ENCODE peak calls at places on chromosomes 13 and 19, in ten cellular contexts. One of them, this sample, is unnamed.

GRCh38 chr19:29188289-29188688 is 24.7 kb downstream of the UQCRFS1 start:
- DNase-seq in IMR-90: no peak
- DNase-seq in heart left ventricle: no peak
- DNase-seq in neural progenitor cell: no peak
- DNase-seq in GM23338: no peak
- DNase-seq in upper lobe of right lung: no peak
- DNase-seq in breast epithelium: no peak
- DNase-seq in brain microvascular endothelial cell: no peak
- DNase-seq in CD8-positive, alpha-beta T cell: no peak
- DNase-seq in tibial artery: no peak
- DNase-seq in this sample: no peak

GRCh38 chr19:34974631-34975030 is 10.6 kb upstream of the ZNF792 start:
- DNase-seq in CD8-positive, alpha-beta T cell: no peak
- DNase-seq in breast epithelium: no peak
- DNase-seq in upper lobe of right lung: no peak
- DNase-seq in IMR-90: no peak
- DNase-seq in neural progenitor cell: no peak
- DNase-seq in tibial artery: no peak
- DNase-seq in brain microvascular endothelial cell: no peak
- DNase-seq in heart left ventricle: no peak
- DNase-seq in GM23338: no peak
- DNase-seq in this sample: no peak

GRCh38 chr19:53878786-53879144 is 3.2 kb upstream of the PRKCG start:
- DNase-seq in tibial artery: no peak
- DNase-seq in heart left ventricle: no peak
- DNase-seq in brain microvascular endothelial cell: peak
- DNase-seq in neural progenitor cell: no peak
- DNase-seq in upper lobe of right lung: no peak
- DNase-seq in GM23338: no peak
- DNase-seq in IMR-90: no peak
- DNase-seq in CD8-positive, alpha-beta T cell: no peak
- DNase-seq in breast epithelium: no peak
- DNase-seq in this sample: no peak

GRCh38 chr13:51625555-51626345 is 41.5 kb downstream of the WDFY2 start:
- DNase-seq in upper lobe of right lung: no peak
- DNase-seq in neural progenitor cell: no peak
- DNase-seq in GM23338: no peak
- DNase-seq in heart left ventricle: peak
- DNase-seq in breast epithelium: no peak
- DNase-seq in CD8-positive, alpha-beta T cell: no peak
- DNase-seq in IMR-90: no peak
- DNase-seq in tibial artery: no peak
- DNase-seq in brain microvascular endothelial cell: no peak
- DNase-seq in this sample: peak

GRCh38 chr19:5017235-5017634 is 48.3 kb downstream of the KDM4B start:
- DNase-seq in tibial artery: no peak
- DNase-seq in upper lobe of right lung: no peak
- DNase-seq in heart left ventricle: no peak
- DNase-seq in GM23338: no peak
- DNase-seq in breast epithelium: no peak
- DNase-seq in brain microvascular endothelial cell: no peak
- DNase-seq in neural progenitor cell: no peak
- DNase-seq in CD8-positive, alpha-beta T cell: no peak
- DNase-seq in IMR-90: no peak
- DNase-seq in this sample: peak

GRCh38 chr13:41694902-41695301 is 237.6 kb downstream of the RGCC start:
- DNase-seq in breast epithelium: no peak
- DNase-seq in heart left ventricle: peak
- DNase-seq in CD8-positive, alpha-beta T cell: no peak
- DNase-seq in neural progenitor cell: no peak
- DNase-seq in GM23338: no peak
- DNase-seq in IMR-90: peak
- DNase-seq in upper lobe of right lung: no peak
- DNase-seq in brain microvascular endothelial cell: peak
- DNase-seq in tibial artery: peak
- DNase-seq in this sample: peak

GRCh38 chr13:109734002-109734785 is 52.2 kb downstream of the IRS2 start:
- DNase-seq in IMR-90: no peak
- DNase-seq in upper lobe of right lung: peak
- DNase-seq in tibial artery: no peak
- DNase-seq in heart left ventricle: no peak
- DNase-seq in brain microvascular endothelial cell: no peak
- DNase-seq in neural progenitor cell: no peak
- DNase-seq in GM23338: no peak
- DNase-seq in CD8-positive, alpha-beta T cell: no peak
- DNase-seq in breast epithelium: no peak
- DNase-seq in this sample: no peak

GRCh38 chr13:113350065-113350937 is 13.6 kb downstream of the GRTP1 start:
- DNase-seq in brain microvascular endothelial cell: no peak
- DNase-seq in breast epithelium: no peak
- DNase-seq in heart left ventricle: no peak
- DNase-seq in neural progenitor cell: peak
- DNase-seq in IMR-90: no peak
- DNase-seq in CD8-positive, alpha-beta T cell: no peak
- DNase-seq in tibial artery: no peak
- DNase-seq in upper lobe of right lung: no peak
- DNase-seq in GM23338: no peak
- DNase-seq in this sample: no peak

GRCh38 chr19:43594710-43595604 is 977 bp downstream of the IRGQ start:
- DNase-seq in upper lobe of right lung: peak
- DNase-seq in IMR-90: peak
- DNase-seq in neural progenitor cell: peak
- DNase-seq in brain microvascular endothelial cell: peak
- DNase-seq in CD8-positive, alpha-beta T cell: peak
- DNase-seq in breast epithelium: no peak
- DNase-seq in heart left ventricle: no peak
- DNase-seq in GM23338: peak
- DNase-seq in tibial artery: no peak
- DNase-seq in this sample: peak

GRCh38 chr19:43595605-43595998 is 332 bp downstream of the IRGQ start:
- DNase-seq in GM23338: no peak
- DNase-seq in CD8-positive, alpha-beta T cell: no peak
- DNase-seq in breast epithelium: peak
- DNase-seq in upper lobe of right lung: no peak
- DNase-seq in neural progenitor cell: peak
- DNase-seq in tibial artery: no peak
- DNase-seq in brain microvascular endothelial cell: no peak
- DNase-seq in heart left ventricle: no peak
- DNase-seq in IMR-90: no peak
- DNase-seq in this sample: no peak

GRCh38 chr19:43592800-43593350 is 3.1 kb downstream of the IRGQ start:
- DNase-seq in brain microvascular endothelial cell: no peak
- DNase-seq in CD8-positive, alpha-beta T cell: no peak
- DNase-seq in heart left ventricle: no peak
- DNase-seq in neural progenitor cell: no peak
- DNase-seq in IMR-90: no peak
- DNase-seq in GM23338: no peak
- DNase-seq in upper lobe of right lung: no peak
- DNase-seq in tibial artery: no peak
- DNase-seq in breast epithelium: no peak
- DNase-seq in this sample: no peak

GRCh38 chr19:43595999-43596841 is at the start of the genes IRGQ and ZNF576:
- DNase-seq in GM23338: peak
- DNase-seq in IMR-90: peak
- DNase-seq in neural progenitor cell: peak
- DNase-seq in brain microvascular endothelial cell: peak
- DNase-seq in heart left ventricle: peak
- DNase-seq in upper lobe of right lung: peak
- DNase-seq in tibial artery: peak
- DNase-seq in CD8-positive, alpha-beta T cell: peak
- DNase-seq in breast epithelium: peak
- DNase-seq in this sample: peak

DNA sequence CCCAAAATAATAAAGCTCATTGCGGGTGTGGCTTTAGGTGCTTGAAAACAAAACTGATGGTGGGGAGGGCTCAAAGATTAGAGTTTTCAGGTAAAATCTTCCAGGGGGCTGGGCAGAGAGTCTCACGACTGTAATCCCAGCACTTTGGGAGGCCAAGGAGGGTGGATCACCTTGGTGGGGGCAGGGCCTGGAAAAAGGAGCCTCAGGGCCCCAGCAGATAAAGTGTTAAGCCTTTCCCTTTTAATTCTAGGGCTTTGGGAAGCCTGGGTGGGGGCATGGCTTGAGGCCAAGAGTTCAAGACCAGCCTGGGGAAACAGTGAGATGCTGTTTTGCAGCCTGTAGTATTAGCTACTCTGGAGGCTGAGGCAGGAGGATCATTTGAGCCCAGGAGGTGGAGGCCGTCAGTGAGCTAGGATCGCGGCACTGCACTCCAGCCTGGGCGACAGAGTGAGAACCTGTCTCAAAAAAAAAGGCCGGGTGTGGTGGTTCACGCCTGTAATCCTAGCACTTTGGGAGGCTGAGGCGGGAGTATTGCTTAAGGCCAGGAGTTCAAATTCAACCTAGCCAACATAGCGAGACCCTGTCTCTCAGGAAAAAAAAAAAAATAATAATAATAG is 1.7 kb downstream of the IRGQ start:
- DNase-seq in heart left ventricle: no peak
- DNase-seq in brain microvascular endothelial cell: no peak
- DNase-seq in tibial artery: no peak
- DNase-seq in CD8-positive, alpha-beta T cell: no peak
- DNase-seq in upper lobe of right lung: no peak
- DNase-seq in GM23338: no peak
- DNase-seq in breast epithelium: no peak
- DNase-seq in neural progenitor cell: no peak
- DNase-seq in IMR-90: no peak
- DNase-seq in this sample: no peak
- H3K27ac ChIP-seq in heart left ventricle: peak
- H3K27ac ChIP-seq in brain microvascular endothelial cell: no peak
- H3K27ac ChIP-seq in tibial artery: peak
- H3K27ac ChIP-seq in CD8-positive, alpha-beta T cell: no peak
- H3K27ac ChIP-seq in upper lobe of right lung: no peak
- H3K27ac ChIP-seq in GM23338: no peak
- H3K27ac ChIP-seq in breast epithelium: peak
- H3K27ac ChIP-seq in neural progenitor cell: no peak
- H3K27ac ChIP-seq in IMR-90: no peak
- H3K27ac ChIP-seq in this sample: peak

DNA sequence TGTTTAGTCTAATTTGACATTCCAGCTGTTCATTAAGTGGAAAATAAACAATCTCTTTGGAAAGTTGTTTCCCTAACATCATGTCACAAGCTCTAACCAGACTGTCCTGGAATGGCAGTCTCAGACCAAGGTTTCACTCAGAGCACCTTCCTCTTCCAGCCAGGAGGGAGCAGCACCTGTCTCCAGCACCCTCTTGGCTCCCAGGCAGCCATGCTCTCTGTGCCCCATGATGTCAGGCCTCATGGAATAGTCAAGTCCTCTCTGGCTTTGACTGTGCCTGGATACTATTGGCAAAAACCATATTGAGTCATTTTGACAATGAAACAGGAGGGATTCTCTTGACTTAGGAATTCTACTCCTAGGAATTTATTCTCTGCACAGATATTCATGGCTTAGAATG is 171.4 kb downstream of the OXGR1 start:
- DNase-seq in tibial artery: no peak
- DNase-seq in GM23338: peak
- DNase-seq in CD8-positive, alpha-beta T cell: no peak
- DNase-seq in neural progenitor cell: peak
- DNase-seq in upper lobe of right lung: no peak
- DNase-seq in heart left ventricle: no peak
- DNase-seq in breast epithelium: no peak
- DNase-seq in brain microvascular endothelial cell: no peak
- DNase-seq in IMR-90: no peak
- DNase-seq in this sample: no peak
- TF ChIP-seq CTCF in tibial artery: peak
- TF ChIP-seq CTCF in GM23338: peak
- TF ChIP-seq CTCF in CD8-positive, alpha-beta T cell: no peak
- TF ChIP-seq CTCF in neural progenitor cell: peak
- TF ChIP-seq CTCF in upper lobe of right lung: peak
- TF ChIP-seq CTCF in heart left ventricle: no peak
- TF ChIP-seq CTCF in breast epithelium: no peak
- TF ChIP-seq CTCF in brain microvascular endothelial cell: peak
- TF ChIP-seq CTCF in IMR-90: no peak
- TF ChIP-seq CTCF in this sample: no peak

DNA sequence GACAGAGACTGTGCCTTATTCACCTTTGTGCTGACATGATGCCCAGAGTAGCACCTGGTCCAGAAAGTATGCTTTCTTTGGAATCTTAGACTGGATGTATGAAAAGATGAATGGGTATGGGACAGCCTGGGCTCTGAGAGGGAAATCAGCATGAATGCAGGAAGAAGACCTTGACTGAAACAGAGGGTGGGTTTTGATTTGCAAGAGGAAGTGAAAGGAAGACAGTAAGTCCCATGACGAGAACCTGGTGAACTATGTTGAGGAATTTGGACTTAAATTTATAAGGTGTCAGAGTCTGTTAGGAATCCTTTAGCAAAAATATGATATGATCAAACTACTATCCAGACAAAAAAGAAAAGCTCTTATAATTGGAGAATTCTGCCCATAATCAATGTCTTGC is 301.9 kb downstream of the SPRY2 start:
- DNase-seq in upper lobe of right lung: no peak
- DNase-seq in breast epithelium: no peak
- DNase-seq in brain microvascular endothelial cell: no peak
- DNase-seq in IMR-90: no peak
- DNase-seq in neural progenitor cell: no peak
- DNase-seq in tibial artery: no peak
- DNase-seq in CD8-positive, alpha-beta T cell: no peak
- DNase-seq in heart left ventricle: no peak
- DNase-seq in GM23338: no peak
- DNase-seq in this sample: no peak
- H3K27ac ChIP-seq in upper lobe of right lung: no peak
- H3K27ac ChIP-seq in breast epithelium: no peak
- H3K27ac ChIP-seq in brain microvascular endothelial cell: no peak
- H3K27ac ChIP-seq in IMR-90: no peak
- H3K27ac ChIP-seq in neural progenitor cell: no peak
- H3K27ac ChIP-seq in tibial artery: no peak
- H3K27ac ChIP-seq in CD8-positive, alpha-beta T cell: no peak
- H3K27ac ChIP-seq in heart left ventricle: no peak
- H3K27ac ChIP-seq in GM23338: no peak
- H3K27ac ChIP-seq in this sample: no peak

DNA sequence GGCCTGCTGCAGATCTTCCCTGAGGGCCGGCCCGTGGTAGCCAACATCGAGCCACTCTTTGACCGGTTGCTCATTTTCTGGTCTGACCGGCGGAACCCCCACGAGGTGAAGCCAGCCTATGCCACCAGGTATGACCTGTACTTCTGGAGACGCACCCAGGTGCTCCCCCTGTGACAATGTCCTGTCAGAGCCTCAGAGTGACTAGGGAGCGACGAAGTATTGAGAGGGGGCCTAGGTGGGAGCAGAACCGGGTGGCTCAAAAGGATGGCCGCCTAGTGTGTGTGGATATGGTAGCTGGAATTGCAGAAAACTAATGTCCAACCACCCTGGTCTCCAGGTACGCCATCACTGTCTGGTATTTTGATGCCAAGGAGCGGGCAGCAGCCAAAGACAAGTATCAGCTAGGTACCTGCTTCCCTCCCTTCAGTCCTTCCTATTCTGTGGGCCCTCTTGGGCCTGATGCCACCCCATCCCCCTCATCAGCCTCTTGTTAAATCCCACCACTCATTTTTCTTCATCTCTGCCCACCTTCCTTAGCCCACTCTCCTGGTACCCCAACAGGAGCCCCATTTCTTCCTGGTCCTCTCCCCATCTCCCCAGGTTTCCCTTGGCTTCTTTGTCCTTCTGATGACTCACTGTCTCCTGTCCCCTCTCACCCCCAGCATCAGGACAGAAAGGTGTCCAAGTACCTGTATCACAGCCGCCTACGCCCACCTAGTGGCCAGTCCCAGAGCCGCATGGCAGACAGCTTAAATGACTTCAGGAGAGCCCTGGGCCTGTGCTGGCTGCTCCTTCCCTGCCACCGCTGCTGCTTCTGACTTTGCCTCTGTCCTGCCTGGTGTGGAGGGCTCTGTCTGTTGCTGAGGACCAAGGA is 8.4 kb downstream of the EGLN2 start:
- DNase-seq in heart left ventricle: no peak
- DNase-seq in IMR-90: no peak
- DNase-seq in CD8-positive, alpha-beta T cell: no peak
- DNase-seq in tibial artery: no peak
- DNase-seq in neural progenitor cell: peak
- DNase-seq in breast epithelium: no peak
- DNase-seq in GM23338: peak
- DNase-seq in brain microvascular endothelial cell: no peak
- DNase-seq in upper lobe of right lung: peak
- DNase-seq in this sample: peak
- TF ChIP-seq CTCF in heart left ventricle: no peak
- TF ChIP-seq CTCF in IMR-90: peak
- TF ChIP-seq CTCF in CD8-positive, alpha-beta T cell: peak
- TF ChIP-seq CTCF in tibial artery: no peak
- TF ChIP-seq CTCF in neural progenitor cell: peak
- TF ChIP-seq CTCF in breast epithelium: peak
- TF ChIP-seq CTCF in GM23338: peak
- TF ChIP-seq CTCF in brain microvascular endothelial cell: peak
- TF ChIP-seq CTCF in upper lobe of right lung: peak
- TF ChIP-seq CTCF in this sample: no peak